ENCODE peak calls at places on chromosomes 12 and 14, in eight cellular contexts. One of them, this sample, is unnamed.

GRCh38 chr14:50758279-50758678 is 72.7 kb downstream of the NIN start:
- DNase-seq in testis: no peak
- DNase-seq in left lung: no peak
- DNase-seq in Right ventricle myocardium inferior: no peak
- DNase-seq in left cardiac atrium: no peak
- DNase-seq in A172: no peak
- DNase-seq in GM12892: no peak
- DNase-seq in aorta: no peak
- DNase-seq in this sample: no peak

GRCh38 chr12:19951664-19952063 is 416.7 kb upstream of the PDE3A start:
- DNase-seq in testis: no peak
- DNase-seq in left lung: no peak
- DNase-seq in Right ventricle myocardium inferior: no peak
- DNase-seq in left cardiac atrium: no peak
- DNase-seq in A172: no peak
- DNase-seq in GM12892: no peak
- DNase-seq in aorta: no peak
- DNase-seq in this sample: no peak

GRCh38 chr12:58313091-58313855 is 371.9 kb downstream of the ATP23 start:
- DNase-seq in testis: no peak
- DNase-seq in left lung: no peak
- DNase-seq in Right ventricle myocardium inferior: no peak
- DNase-seq in left cardiac atrium: no peak
- DNase-seq in A172: peak
- DNase-seq in GM12892: no peak
- DNase-seq in aorta: no peak
- DNase-seq in this sample: no peak

GRCh38 chr14:94120667-94121335 is 8.6 kb downstream of the IFI27L2 start:
- DNase-seq in testis: no peak
- DNase-seq in left lung: no peak
- DNase-seq in Right ventricle myocardium inferior: no peak
- DNase-seq in left cardiac atrium: no peak
- DNase-seq in A172: no peak
- DNase-seq in GM12892: no peak
- DNase-seq in aorta: no peak
- DNase-seq in this sample: no peak

GRCh38 chr14:87656315-87656714 is 336.7 kb downstream of the GALC start:
- DNase-seq in testis: no peak
- DNase-seq in left lung: no peak
- DNase-seq in Right ventricle myocardium inferior: no peak
- DNase-seq in left cardiac atrium: no peak
- DNase-seq in A172: no peak
- DNase-seq in GM12892: no peak
- DNase-seq in aorta: no peak
- DNase-seq in this sample: no peak

GRCh38 chr12:51419473-51420228 is 5.0 kb upstream of the SLC4A8 start:
- DNase-seq in testis: no peak
- DNase-seq in left lung: no peak
- DNase-seq in Right ventricle myocardium inferior: no peak
- DNase-seq in left cardiac atrium: no peak
- DNase-seq in A172: no peak
- DNase-seq in GM12892: no peak
- DNase-seq in aorta: no peak
- DNase-seq in this sample: no peak

GRCh38 chr14:89265229-89265628 is 151.8 kb downstream of the FOXN3 start:
- DNase-seq in testis: no peak
- DNase-seq in left lung: no peak
- DNase-seq in Right ventricle myocardium inferior: no peak
- DNase-seq in left cardiac atrium: no peak
- DNase-seq in A172: no peak
- DNase-seq in GM12892: no peak
- DNase-seq in aorta: no peak
- DNase-seq in this sample: no peak

GRCh38 chr12:93676408-93677194 is 574 bp upstream of the CRADD start:
- DNase-seq in testis: no peak
- DNase-seq in left lung: no peak
- DNase-seq in Right ventricle myocardium inferior: no peak
- DNase-seq in left cardiac atrium: no peak
- DNase-seq in A172: no peak
- DNase-seq in GM12892: no peak
- DNase-seq in aorta: no peak
- DNase-seq in this sample: no peak

GRCh38 chr14:54976316-54976715 is 50.6 kb downstream of the WDHD1 start:
- DNase-seq in testis: no peak
- DNase-seq in left lung: no peak
- DNase-seq in Right ventricle myocardium inferior: no peak
- DNase-seq in left cardiac atrium: no peak
- DNase-seq in A172: peak
- DNase-seq in GM12892: no peak
- DNase-seq in aorta: no peak
- DNase-seq in this sample: no peak

GRCh38 chr12:51814311-51815088 is 34.0 kb downstream of the FIGNL2 start:
- DNase-seq in testis: peak
- DNase-seq in left lung: peak
- DNase-seq in Right ventricle myocardium inferior: peak
- DNase-seq in left cardiac atrium: peak
- DNase-seq in A172: no peak
- DNase-seq in GM12892: peak
- DNase-seq in aorta: peak
- DNase-seq in this sample: peak

GRCh38 chr12:62448436-62448835 is 18.2 kb upstream of the MON2 start:
- DNase-seq in testis: no peak
- DNase-seq in left lung: no peak
- DNase-seq in Right ventricle myocardium inferior: no peak
- DNase-seq in left cardiac atrium: no peak
- DNase-seq in A172: no peak
- DNase-seq in GM12892: no peak
- DNase-seq in aorta: no peak
- DNase-seq in this sample: no peak

GRCh38 chr12:120013659-120014380 is 24.8 kb downstream of the BICDL1 start:
- DNase-seq in testis: no peak
- DNase-seq in left lung: no peak
- DNase-seq in Right ventricle myocardium inferior: no peak
- DNase-seq in left cardiac atrium: no peak
- DNase-seq in A172: peak
- DNase-seq in GM12892: no peak
- DNase-seq in aorta: no peak
- DNase-seq in this sample: no peak

GRCh38 chr12:127964717-127965116 is 302.3 kb upstream of the TMEM132C start:
- DNase-seq in testis: no peak
- DNase-seq in left lung: no peak
- DNase-seq in Right ventricle myocardium inferior: no peak
- DNase-seq in left cardiac atrium: no peak
- DNase-seq in A172: peak
- DNase-seq in GM12892: no peak
- DNase-seq in aorta: no peak
- DNase-seq in this sample: no peak

This sample was measured in 8988T.